ENCODE peak calls at places on chromosomes 7 and 10, in six cellular contexts. One of them, this sample, is unnamed.

GRCh38 chr10:14185501-14186045 is 145.2 kb downstream of the FRMD4A start:
- DNase-seq in stimulated activated CD8-positive, alpha-beta memory T cell treated with anti-CD3 and anti-CD28 coated beads, Interleukin-15, amount 100 ng/mL, for 1 hour: no peak
- DNase-seq in heart left ventricle: no peak
- DNase-seq in activated T-cell treated with anti-CD3 and anti-CD28 coated beads for 1 hour: no peak
- DNase-seq in GM03348: no peak
- DNase-seq in body of pancreas: no peak
- DNase-seq in this sample: no peak

GRCh38 chr10:42836096-42836495 is 53.5 kb downstream of the BMS1 start:
- DNase-seq in body of pancreas: no peak
- DNase-seq in stimulated activated CD8-positive, alpha-beta memory T cell treated with anti-CD3 and anti-CD28 coated beads, Interleukin-15, amount 100 ng/mL, for 1 hour: no peak
- DNase-seq in activated T-cell treated with anti-CD3 and anti-CD28 coated beads for 1 hour: no peak
- DNase-seq in GM03348: no peak
- DNase-seq in heart left ventricle: no peak
- DNase-seq in this sample: no peak

GRCh38 chr10:62244785-62245595 is 23.7 kb downstream of the RTKN2 start:
- DNase-seq in stimulated activated CD8-positive, alpha-beta memory T cell treated with anti-CD3 and anti-CD28 coated beads, Interleukin-15, amount 100 ng/mL, for 1 hour: peak; percentile 12
- DNase-seq in activated T-cell treated with anti-CD3 and anti-CD28 coated beads for 1 hour: no peak
- DNase-seq in heart left ventricle: peak; percentile 56
- DNase-seq in GM03348: peak; percentile 40
- DNase-seq in body of pancreas: peak; percentile 16
- DNase-seq in this sample: no peak

GRCh38 chr10:5584895-5585516 is 60.2 kb downstream of the CALML3 start:
- DNase-seq in body of pancreas: no peak
- DNase-seq in activated T-cell treated with anti-CD3 and anti-CD28 coated beads for 1 hour: no peak
- DNase-seq in GM03348: peak; percentile 73
- DNase-seq in stimulated activated CD8-positive, alpha-beta memory T cell treated with anti-CD3 and anti-CD28 coated beads, Interleukin-15, amount 100 ng/mL, for 1 hour: no peak
- DNase-seq in heart left ventricle: no peak
- DNase-seq in this sample: no peak

GRCh38 chr10:12349628-12350166 is 350 bp downstream of the CAMK1D start:
- DNase-seq in heart left ventricle: no peak
- DNase-seq in body of pancreas: no peak
- DNase-seq in stimulated activated CD8-positive, alpha-beta memory T cell treated with anti-CD3 and anti-CD28 coated beads, Interleukin-15, amount 100 ng/mL, for 1 hour: no peak
- DNase-seq in activated T-cell treated with anti-CD3 and anti-CD28 coated beads for 1 hour: no peak
- DNase-seq in GM03348: no peak
- DNase-seq in this sample: no peak

GRCh38 chr7:85866540-85866939 is 679.7 kb upstream of the SEMA3D start:
- DNase-seq in stimulated activated CD8-positive, alpha-beta memory T cell treated with anti-CD3 and anti-CD28 coated beads, Interleukin-15, amount 100 ng/mL, for 1 hour: no peak
- DNase-seq in GM03348: no peak
- DNase-seq in heart left ventricle: no peak
- DNase-seq in activated T-cell treated with anti-CD3 and anti-CD28 coated beads for 1 hour: no peak
- DNase-seq in body of pancreas: no peak
- DNase-seq in this sample: no peak

GRCh38 chr10:132311338-132311939 is 3.7 kb upstream of the STK32C start:
- DNase-seq in activated T-cell treated with anti-CD3 and anti-CD28 coated beads for 1 hour: no peak
- DNase-seq in body of pancreas: peak; percentile 66
- DNase-seq in stimulated activated CD8-positive, alpha-beta memory T cell treated with anti-CD3 and anti-CD28 coated beads, Interleukin-15, amount 100 ng/mL, for 1 hour: no peak
- DNase-seq in heart left ventricle: no peak
- DNase-seq in GM03348: no peak
- DNase-seq in this sample: no peak

GRCh38 chr7:117349545-117349944 is 26.7 kb upstream of the WNT2 start:
- DNase-seq in stimulated activated CD8-positive, alpha-beta memory T cell treated with anti-CD3 and anti-CD28 coated beads, Interleukin-15, amount 100 ng/mL, for 1 hour: no peak
- DNase-seq in body of pancreas: no peak
- DNase-seq in GM03348: no peak
- DNase-seq in heart left ventricle: no peak
- DNase-seq in activated T-cell treated with anti-CD3 and anti-CD28 coated beads for 1 hour: no peak
- DNase-seq in this sample: no peak

GRCh38 chr10:94423627-94424026 is 21.3 kb downstream of the TBC1D12 start:
- DNase-seq in GM03348: peak; percentile 62
- DNase-seq in stimulated activated CD8-positive, alpha-beta memory T cell treated with anti-CD3 and anti-CD28 coated beads, Interleukin-15, amount 100 ng/mL, for 1 hour: no peak
- DNase-seq in body of pancreas: no peak
- DNase-seq in heart left ventricle: no peak
- DNase-seq in activated T-cell treated with anti-CD3 and anti-CD28 coated beads for 1 hour: no peak
- DNase-seq in this sample: no peak

GRCh38 chr7:26684447-26684846 is 179.9 kb downstream of the SKAP2 start:
- DNase-seq in activated T-cell treated with anti-CD3 and anti-CD28 coated beads for 1 hour: no peak
- DNase-seq in heart left ventricle: no peak
- DNase-seq in GM03348: no peak
- DNase-seq in body of pancreas: no peak
- DNase-seq in stimulated activated CD8-positive, alpha-beta memory T cell treated with anti-CD3 and anti-CD28 coated beads, Interleukin-15, amount 100 ng/mL, for 1 hour: no peak
- DNase-seq in this sample: no peak

GRCh38 chr10:1171182-1171581 is 115.0 kb downstream of the WDR37 start:
- DNase-seq in stimulated activated CD8-positive, alpha-beta memory T cell treated with anti-CD3 and anti-CD28 coated beads, Interleukin-15, amount 100 ng/mL, for 1 hour: no peak
- DNase-seq in GM03348: no peak
- DNase-seq in heart left ventricle: no peak
- DNase-seq in activated T-cell treated with anti-CD3 and anti-CD28 coated beads for 1 hour: no peak
- DNase-seq in body of pancreas: no peak
- DNase-seq in this sample: no peak

GRCh38 chr10:103576862-103577261 is 83.4 kb downstream of the NEURL1 start:
- DNase-seq in stimulated activated CD8-positive, alpha-beta memory T cell treated with anti-CD3 and anti-CD28 coated beads, Interleukin-15, amount 100 ng/mL, for 1 hour: no peak
- DNase-seq in GM03348: no peak
- DNase-seq in body of pancreas: peak; percentile 70
- DNase-seq in activated T-cell treated with anti-CD3 and anti-CD28 coated beads for 1 hour: no peak
- DNase-seq in heart left ventricle: no peak
- DNase-seq in this sample: no peak

GRCh38 chr7:115941703-115942268 is 88.8 kb downstream of the TFEC start:
- DNase-seq in GM03348: no peak
- DNase-seq in body of pancreas: no peak
- DNase-seq in heart left ventricle: no peak
- DNase-seq in stimulated activated CD8-positive, alpha-beta memory T cell treated with anti-CD3 and anti-CD28 coated beads, Interleukin-15, amount 100 ng/mL, for 1 hour: no peak
- DNase-seq in activated T-cell treated with anti-CD3 and anti-CD28 coated beads for 1 hour: no peak
- DNase-seq in this sample: no peak

GRCh38 chr7:149423441-149423970 is 37.4 kb downstream of the ZNF777 start:
- DNase-seq in heart left ventricle: no peak
- DNase-seq in GM03348: no peak
- DNase-seq in stimulated activated CD8-positive, alpha-beta memory T cell treated with anti-CD3 and anti-CD28 coated beads, Interleukin-15, amount 100 ng/mL, for 1 hour: no peak
- DNase-seq in activated T-cell treated with anti-CD3 and anti-CD28 coated beads for 1 hour: no peak
- DNase-seq in body of pancreas: no peak
- DNase-seq in this sample: no peak

GRCh38 chr10:59536151-59536550 is 173.5 kb downstream of the SLC16A9 start:
- DNase-seq in activated T-cell treated with anti-CD3 and anti-CD28 coated beads for 1 hour: no peak
- DNase-seq in GM03348: peak; percentile 75
- DNase-seq in body of pancreas: no peak
- DNase-seq in stimulated activated CD8-positive, alpha-beta memory T cell treated with anti-CD3 and anti-CD28 coated beads, Interleukin-15, amount 100 ng/mL, for 1 hour: no peak
- DNase-seq in heart left ventricle: peak; percentile 25
- DNase-seq in this sample: no peak

GRCh38 chr10:67669978-67670377 is 26.0 kb downstream of the CTNNA3 start:
- DNase-seq in stimulated activated CD8-positive, alpha-beta memory T cell treated with anti-CD3 and anti-CD28 coated beads, Interleukin-15, amount 100 ng/mL, for 1 hour: no peak
- DNase-seq in body of pancreas: no peak
- DNase-seq in GM03348: no peak
- DNase-seq in heart left ventricle: peak; percentile 11
- DNase-seq in activated T-cell treated with anti-CD3 and anti-CD28 coated beads for 1 hour: no peak
- DNase-seq in this sample: no peak

GRCh38 chr7:51256244-51256781 is 60.3 kb downstream of the COBL start:
- DNase-seq in heart left ventricle: no peak
- DNase-seq in activated T-cell treated with anti-CD3 and anti-CD28 coated beads for 1 hour: no peak
- DNase-seq in GM03348: no peak
- DNase-seq in stimulated activated CD8-positive, alpha-beta memory T cell treated with anti-CD3 and anti-CD28 coated beads, Interleukin-15, amount 100 ng/mL, for 1 hour: no peak
- DNase-seq in body of pancreas: no peak
- DNase-seq in this sample: peak; percentile 36

GRCh38 chr7:105369944-105370343 is 18.8 kb downstream of the SRPK2 start:
- DNase-seq in body of pancreas: no peak
- DNase-seq in stimulated activated CD8-positive, alpha-beta memory T cell treated with anti-CD3 and anti-CD28 coated beads, Interleukin-15, amount 100 ng/mL, for 1 hour: no peak
- DNase-seq in heart left ventricle: no peak
- DNase-seq in activated T-cell treated with anti-CD3 and anti-CD28 coated beads for 1 hour: no peak
- DNase-seq in GM03348: no peak
- DNase-seq in this sample: no peak

GRCh38 chr10:32205666-32206065 is 141.3 kb downstream of the EPC1 start:
- DNase-seq in heart left ventricle: no peak
- DNase-seq in stimulated activated CD8-positive, alpha-beta memory T cell treated with anti-CD3 and anti-CD28 coated beads, Interleukin-15, amount 100 ng/mL, for 1 hour: no peak
- DNase-seq in GM03348: peak; percentile 55
- DNase-seq in body of pancreas: no peak
- DNase-seq in activated T-cell treated with anti-CD3 and anti-CD28 coated beads for 1 hour: no peak
- DNase-seq in this sample: no peak

GRCh38 chr7:42082144-42082543 is 154.9 kb downstream of the GLI3 start:
- DNase-seq in body of pancreas: no peak
- DNase-seq in activated T-cell treated with anti-CD3 and anti-CD28 coated beads for 1 hour: no peak
- DNase-seq in heart left ventricle: no peak
- DNase-seq in GM03348: no peak
- DNase-seq in stimulated activated CD8-positive, alpha-beta memory T cell treated with anti-CD3 and anti-CD28 coated beads, Interleukin-15, amount 100 ng/mL, for 1 hour: no peak
- DNase-seq in this sample: no peak

GRCh38 chr7:21568762-21569161 is 25.9 kb downstream of the DNAH11 start:
- DNase-seq in body of pancreas: no peak
- DNase-seq in GM03348: no peak
- DNase-seq in activated T-cell treated with anti-CD3 and anti-CD28 coated beads for 1 hour: no peak
- DNase-seq in heart left ventricle: no peak
- DNase-seq in stimulated activated CD8-positive, alpha-beta memory T cell treated with anti-CD3 and anti-CD28 coated beads, Interleukin-15, amount 100 ng/mL, for 1 hour: no peak
- DNase-seq in this sample: no peak

GRCh38 chr7:1679966-1680730 is 10.1 kb downstream of the ELFN1 start:
- DNase-seq in body of pancreas: no peak
- DNase-seq in GM03348: no peak
- DNase-seq in heart left ventricle: no peak
- DNase-seq in activated T-cell treated with anti-CD3 and anti-CD28 coated beads for 1 hour: no peak
- DNase-seq in stimulated activated CD8-positive, alpha-beta memory T cell treated with anti-CD3 and anti-CD28 coated beads, Interleukin-15, amount 100 ng/mL, for 1 hour: no peak
- DNase-seq in this sample: no peak

GRCh38 chr10:33657154-33657900 is 322.9 kb upstream of the NRP1 start:
- DNase-seq in body of pancreas: no peak
- DNase-seq in heart left ventricle: no peak
- DNase-seq in activated T-cell treated with anti-CD3 and anti-CD28 coated beads for 1 hour: no peak
- DNase-seq in GM03348: no peak
- DNase-seq in stimulated activated CD8-positive, alpha-beta memory T cell treated with anti-CD3 and anti-CD28 coated beads, Interleukin-15, amount 100 ng/mL, for 1 hour: no peak
- DNase-seq in this sample: no peak

GRCh38 chr7:135930565-135931423 is 46.4 kb downstream of the MTPN start:
- DNase-seq in stimulated activated CD8-positive, alpha-beta memory T cell treated with anti-CD3 and anti-CD28 coated beads, Interleukin-15, amount 100 ng/mL, for 1 hour: no peak
- DNase-seq in activated T-cell treated with anti-CD3 and anti-CD28 coated beads for 1 hour: no peak
- DNase-seq in GM03348: peak; percentile 48
- DNase-seq in heart left ventricle: no peak
- DNase-seq in body of pancreas: no peak
- DNase-seq in this sample: no peak

GRCh38 chr10:50310560-50311174 is 59.4 kb upstream of the ASAH2 start:
- DNase-seq in stimulated activated CD8-positive, alpha-beta memory T cell treated with anti-CD3 and anti-CD28 coated beads, Interleukin-15, amount 100 ng/mL, for 1 hour: no peak
- DNase-seq in activated T-cell treated with anti-CD3 and anti-CD28 coated beads for 1 hour: no peak
- DNase-seq in heart left ventricle: no peak
- DNase-seq in body of pancreas: peak; percentile 21
- DNase-seq in GM03348: no peak
- DNase-seq in this sample: no peak

GRCh38 chr10:93352638-93353383 is 129.3 kb downstream of the MYOF start:
- DNase-seq in stimulated activated CD8-positive, alpha-beta memory T cell treated with anti-CD3 and anti-CD28 coated beads, Interleukin-15, amount 100 ng/mL, for 1 hour: no peak
- DNase-seq in GM03348: peak; percentile 68
- DNase-seq in activated T-cell treated with anti-CD3 and anti-CD28 coated beads for 1 hour: no peak
- DNase-seq in heart left ventricle: no peak
- DNase-seq in body of pancreas: no peak
- DNase-seq in this sample: no peak

GRCh38 chr10:5581670-5582566 is 57.2 kb downstream of the CALML3 start:
- DNase-seq in activated T-cell treated with anti-CD3 and anti-CD28 coated beads for 1 hour: no peak
- DNase-seq in heart left ventricle: no peak
- DNase-seq in GM03348: no peak
- DNase-seq in body of pancreas: no peak
- DNase-seq in stimulated activated CD8-positive, alpha-beta memory T cell treated with anti-CD3 and anti-CD28 coated beads, Interleukin-15, amount 100 ng/mL, for 1 hour: no peak
- DNase-seq in this sample: no peak

GRCh38 chr7:99860281-99861127 is 16.3 kb downstream of the OR2AE1 start:
- DNase-seq in GM03348: peak; percentile 82
- DNase-seq in heart left ventricle: no peak
- DNase-seq in body of pancreas: peak; percentile 28
- DNase-seq in activated T-cell treated with anti-CD3 and anti-CD28 coated beads for 1 hour: no peak
- DNase-seq in stimulated activated CD8-positive, alpha-beta memory T cell treated with anti-CD3 and anti-CD28 coated beads, Interleukin-15, amount 100 ng/mL, for 1 hour: no peak
- DNase-seq in this sample: no peak

GRCh38 chr7:10036693-10037092 is 937.0 kb upstream of the PHF14 start:
- DNase-seq in body of pancreas: no peak
- DNase-seq in stimulated activated CD8-positive, alpha-beta memory T cell treated with anti-CD3 and anti-CD28 coated beads, Interleukin-15, amount 100 ng/mL, for 1 hour: no peak
- DNase-seq in heart left ventricle: no peak
- DNase-seq in GM03348: no peak
- DNase-seq in activated T-cell treated with anti-CD3 and anti-CD28 coated beads for 1 hour: no peak
- DNase-seq in this sample: no peak

GRCh38 chr10:84537447-84537931 is 209.1 kb downstream of the CCSER2 start:
- DNase-seq in heart left ventricle: peak; percentile 36
- DNase-seq in stimulated activated CD8-positive, alpha-beta memory T cell treated with anti-CD3 and anti-CD28 coated beads, Interleukin-15, amount 100 ng/mL, for 1 hour: no peak
- DNase-seq in body of pancreas: peak; percentile 59
- DNase-seq in GM03348: peak; percentile 87
- DNase-seq in activated T-cell treated with anti-CD3 and anti-CD28 coated beads for 1 hour: no peak
- DNase-seq in this sample: no peak

GRCh38 chr7:157430721-157431120 is 93.9 kb downstream of the DNAJB6 start:
- DNase-seq in stimulated activated CD8-positive, alpha-beta memory T cell treated with anti-CD3 and anti-CD28 coated beads, Interleukin-15, amount 100 ng/mL, for 1 hour: no peak
- DNase-seq in GM03348: no peak
- DNase-seq in body of pancreas: no peak
- DNase-seq in heart left ventricle: no peak
- DNase-seq in activated T-cell treated with anti-CD3 and anti-CD28 coated beads for 1 hour: no peak
- DNase-seq in this sample: no peak

GRCh38 chr10:128125416-128125943 is 743 bp downstream of the MKI67 start:
- DNase-seq in activated T-cell treated with anti-CD3 and anti-CD28 coated beads for 1 hour: no peak
- DNase-seq in GM03348: no peak
- DNase-seq in body of pancreas: no peak
- DNase-seq in stimulated activated CD8-positive, alpha-beta memory T cell treated with anti-CD3 and anti-CD28 coated beads, Interleukin-15, amount 100 ng/mL, for 1 hour: no peak
- DNase-seq in heart left ventricle: no peak
- DNase-seq in this sample: no peak

GRCh38 chr7:131905574-131905973 is 349.1 kb upstream of the PODXL start:
- DNase-seq in activated T-cell treated with anti-CD3 and anti-CD28 coated beads for 1 hour: no peak
- DNase-seq in GM03348: no peak
- DNase-seq in body of pancreas: no peak
- DNase-seq in heart left ventricle: no peak
- DNase-seq in stimulated activated CD8-positive, alpha-beta memory T cell treated with anti-CD3 and anti-CD28 coated beads, Interleukin-15, amount 100 ng/mL, for 1 hour: no peak
- DNase-seq in this sample: no peak